ENCODE peak calls at places on chromosomes 6 and 20, in four cellular contexts. One of them, this sample, is unnamed.

GRCh38 chr6:11398451-11399326 is 138.9 kb upstream of the TMEM170B start:
- DNase-seq in hepatocyte: peak
- DNase-seq in HepG2: peak
- DNase-seq in RWPE2: no peak
- DNase-seq in this sample: no peak

GRCh38 chr6:16200231-16200941 is 38.0 kb upstream of the GMPR start:
- DNase-seq in hepatocyte: peak
- DNase-seq in HepG2: no peak
- DNase-seq in RWPE2: no peak
- DNase-seq in this sample: no peak

GRCh38 chr20:53940883-53941546 is 129.4 kb downstream of the BCAS1 start:
- DNase-seq in HepG2: no peak
- DNase-seq in hepatocyte: no peak
- DNase-seq in RWPE2: no peak
- DNase-seq in this sample: no peak

GRCh38 chr20:58131111-58131510 is 97.3 kb downstream of the ANKRD60 start:
- DNase-seq in hepatocyte: no peak
- DNase-seq in HepG2: no peak
- DNase-seq in RWPE2: peak
- DNase-seq in this sample: no peak

GRCh38 chr6:27026361-27026760 is 221.1 kb upstream of the PRSS16 start:
- DNase-seq in RWPE2: no peak
- DNase-seq in hepatocyte: no peak
- DNase-seq in HepG2: no peak
- DNase-seq in this sample: no peak

GRCh38 chr6:51613558-51613957 is 473.9 kb downstream of the PKHD1 start:
- DNase-seq in hepatocyte: no peak
- DNase-seq in HepG2: no peak
- DNase-seq in RWPE2: no peak
- DNase-seq in this sample: peak

GRCh38 chr6:49647470-49647869 is 10.8 kb upstream of the RHAG start:
- DNase-seq in hepatocyte: no peak
- DNase-seq in HepG2: no peak
- DNase-seq in RWPE2: no peak
- DNase-seq in this sample: no peak

GRCh38 chr20:36307412-36308317 is 1.5 kb downstream of the DLGAP4 start:
- DNase-seq in HepG2: no peak
- DNase-seq in RWPE2: no peak
- DNase-seq in hepatocyte: no peak
- DNase-seq in this sample: no peak

GRCh38 chr6:14450133-14451040 is 332.8 kb downstream of the CD83 start:
- DNase-seq in RWPE2: no peak
- DNase-seq in hepatocyte: no peak
- DNase-seq in HepG2: no peak
- DNase-seq in this sample: no peak

GRCh38 chr6:28814032-28814976 is 109.5 kb downstream of the TRIM27 start:
- DNase-seq in HepG2: no peak
- DNase-seq in hepatocyte: no peak
- DNase-seq in RWPE2: no peak
- DNase-seq in this sample: no peak

GRCh38 chr6:43231053-43231452 is 1.8 kb upstream of the DNPH1 start:
- DNase-seq in hepatocyte: no peak
- DNase-seq in RWPE2: no peak
- DNase-seq in HepG2: no peak
- DNase-seq in this sample: no peak

GRCh38 chr6:139474145-139475108 is 100.0 kb upstream of the CITED2 start:
- DNase-seq in HepG2: no peak
- DNase-seq in hepatocyte: peak
- DNase-seq in RWPE2: no peak
- DNase-seq in this sample: no peak

GRCh38 chr6:26344658-26345057 is 20.3 kb upstream of the BTN3A2 start:
- DNase-seq in RWPE2: no peak
- DNase-seq in hepatocyte: no peak
- DNase-seq in HepG2: no peak
- DNase-seq in this sample: no peak

GRCh38 chr6:144286503-144287393 is 1.6 kb downstream of the UTRN start:
- DNase-seq in RWPE2: peak
- DNase-seq in HepG2: peak
- DNase-seq in hepatocyte: peak
- DNase-seq in this sample: peak

GRCh38 chr6:23415819-23416427 is 710.1 kb upstream of the NRSN1 start:
- DNase-seq in RWPE2: no peak
- DNase-seq in HepG2: no peak
- DNase-seq in hepatocyte: no peak
- DNase-seq in this sample: no peak

GRCh38 chr6:130680118-130680517 is 147.1 kb upstream of the SMLR1 start:
- DNase-seq in HepG2: no peak
- DNase-seq in RWPE2: no peak
- DNase-seq in hepatocyte: no peak
- DNase-seq in this sample: no peak

GRCh38 chr6:84026721-84027164 is 6.8 kb upstream of the MRAP2 start:
- DNase-seq in HepG2: peak
- DNase-seq in RWPE2: no peak
- DNase-seq in hepatocyte: no peak
- DNase-seq in this sample: no peak
- H3K4me3 ChIP-seq in HepG2: no peak
- H3K4me3 ChIP-seq in RWPE2: no peak
- H3K4me3 ChIP-seq in hepatocyte: no peak
- H3K4me3 ChIP-seq in this sample: no peak

GRCh38 chr6:33290459-33290858 is 1.1 kb downstream of the PFDN6 start:
- DNase-seq in RWPE2: no peak
- DNase-seq in hepatocyte: no peak
- DNase-seq in HepG2: no peak
- DNase-seq in this sample: no peak
- H3K4me3 ChIP-seq in RWPE2: peak
- H3K4me3 ChIP-seq in hepatocyte: peak
- H3K4me3 ChIP-seq in HepG2: peak
- H3K4me3 ChIP-seq in this sample: peak

GRCh38 chr20:22308934-22309333 is 275.4 kb downstream of the FOXA2 start:
- DNase-seq in RWPE2: no peak
- DNase-seq in hepatocyte: no peak
- DNase-seq in HepG2: peak
- DNase-seq in this sample: no peak
- H3K4me3 ChIP-seq in RWPE2: no peak
- H3K4me3 ChIP-seq in hepatocyte: no peak
- H3K4me3 ChIP-seq in HepG2: no peak
- H3K4me3 ChIP-seq in this sample: no peak

DNA sequence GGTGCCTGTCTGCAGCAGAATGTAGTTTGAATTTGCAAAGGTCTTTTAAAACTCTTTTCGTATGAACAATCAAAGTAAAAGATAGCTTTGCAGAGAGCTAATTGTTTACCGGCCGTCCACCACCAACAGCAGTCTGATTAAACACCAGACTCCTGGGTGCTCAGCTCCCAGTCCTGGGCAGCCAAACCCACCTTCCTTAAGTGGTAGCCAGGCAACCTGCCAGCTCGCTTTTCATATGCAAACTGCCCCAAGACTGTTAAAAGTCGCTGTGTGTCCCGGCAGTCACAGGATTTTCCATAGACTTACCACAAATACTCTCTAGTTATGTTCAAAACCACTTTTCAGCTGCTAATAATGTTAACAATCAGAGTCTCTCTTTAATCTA is 849 bp downstream of the THBS2 start:
- DNase-seq in HepG2: no peak
- DNase-seq in hepatocyte: no peak
- DNase-seq in RWPE2: no peak
- DNase-seq in this sample: no peak
- H3K4me3 ChIP-seq in HepG2: no peak
- H3K4me3 ChIP-seq in hepatocyte: no peak
- H3K4me3 ChIP-seq in RWPE2: no peak
- H3K4me3 ChIP-seq in this sample: no peak

GRCh38 chr6:41733707-41734665 is 1.4 kb downstream of the TFEB start:
- DNase-seq in hepatocyte: peak
- DNase-seq in RWPE2: no peak
- DNase-seq in HepG2: peak
- DNase-seq in this sample: no peak
- H3K4me3 ChIP-seq in hepatocyte: peak
- H3K4me3 ChIP-seq in RWPE2: peak
- H3K4me3 ChIP-seq in HepG2: peak
- H3K4me3 ChIP-seq in this sample: peak

DNA sequence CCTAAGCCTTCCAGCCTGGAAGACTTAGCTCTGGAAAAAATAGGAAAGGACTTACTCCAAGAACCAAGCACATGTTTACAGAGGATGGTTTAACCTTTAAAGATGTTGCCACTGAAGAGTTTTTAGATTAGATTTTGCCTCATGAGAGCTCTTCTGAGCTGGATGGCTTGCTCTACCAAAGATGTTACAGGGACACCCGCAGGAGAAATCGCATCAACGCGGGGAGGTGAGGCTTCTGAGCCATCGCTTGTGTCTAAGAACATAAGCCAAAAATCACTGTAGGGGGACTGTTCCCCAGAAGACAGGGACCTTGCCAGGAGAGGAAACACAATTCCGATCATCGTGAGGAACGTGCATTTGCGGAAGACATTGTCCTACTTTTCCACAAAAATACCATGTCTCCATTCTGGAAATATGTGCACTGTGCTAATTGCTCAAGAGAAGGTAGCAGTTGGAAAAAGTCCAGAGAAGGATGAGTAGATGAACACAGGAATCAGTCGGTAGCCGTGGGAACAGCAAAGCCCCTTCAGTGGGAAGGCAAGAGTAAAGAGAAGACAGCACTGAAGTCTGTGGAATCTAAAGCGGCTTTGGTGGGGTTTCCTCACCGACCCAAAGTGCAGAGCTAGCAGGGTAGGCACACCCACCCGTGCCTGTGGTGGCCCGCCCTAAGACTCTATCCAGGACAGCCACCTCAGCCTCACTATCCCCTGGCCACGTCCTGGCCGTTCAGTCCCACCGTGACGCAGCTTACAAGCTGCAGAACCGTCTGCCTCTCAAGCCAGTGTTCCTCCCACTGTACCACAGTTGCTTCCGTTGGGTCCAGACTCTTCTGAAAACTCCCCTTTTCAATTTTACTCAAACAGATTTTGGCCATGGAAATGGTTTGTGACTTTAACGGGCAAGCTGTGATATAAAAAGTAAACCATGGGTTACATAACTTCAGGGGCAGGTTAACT is 334.8 kb downstream of the NRN1 start:
- DNase-seq in hepatocyte: peak
- DNase-seq in HepG2: no peak
- DNase-seq in RWPE2: no peak
- DNase-seq in this sample: no peak
- H3K4me3 ChIP-seq in hepatocyte: no peak
- H3K4me3 ChIP-seq in HepG2: no peak
- H3K4me3 ChIP-seq in RWPE2: no peak
- H3K4me3 ChIP-seq in this sample: no peak

This sample was measured in LNCaP clone FGC.